ENCODE peak calls at places on chromosome 20, in seven cellular contexts. One of them, this sample, is unnamed.
A peak's percentile ranks its signal among the peaks of the same experiment; 100 is the strongest.

GRCh38 chr20:10521836-10522235 is 86.7 kb downstream of the SLX4IP start:
- DNase-seq in transverse colon: no peak
- DNase-seq in DND-41: no peak
- DNase-seq in CD8-positive, alpha-beta T cell: no peak
- DNase-seq in tibial nerve: no peak
- DNase-seq in breast epithelium: no peak
- DNase-seq in A673: no peak
- DNase-seq in this sample: no peak

GRCh38 chr20:49297605-49298530 is 20.0 kb upstream of the ZNFX1 start:
- DNase-seq in A673: no peak
- DNase-seq in transverse colon: peak; percentile 11
- DNase-seq in DND-41: no peak
- DNase-seq in CD8-positive, alpha-beta T cell: peak; percentile 5
- DNase-seq in tibial nerve: no peak
- DNase-seq in breast epithelium: no peak
- DNase-seq in this sample: no peak

GRCh38 chr20:2206957-2207769 is 88.6 kb upstream of the TGM3 start:
- DNase-seq in A673: peak; percentile 77
- DNase-seq in CD8-positive, alpha-beta T cell: peak; percentile 25
- DNase-seq in breast epithelium: peak; percentile 61
- DNase-seq in tibial nerve: peak; percentile 41
- DNase-seq in transverse colon: peak; percentile 81
- DNase-seq in DND-41: no peak
- DNase-seq in this sample: peak; percentile 63

GRCh38 chr20:19757973-19758887 is at the start of gene RIN2:
- DNase-seq in transverse colon: peak; percentile 92
- DNase-seq in CD8-positive, alpha-beta T cell: no peak
- DNase-seq in DND-41: no peak
- DNase-seq in breast epithelium: peak; percentile 89
- DNase-seq in A673: peak; percentile 97
- DNase-seq in tibial nerve: peak; percentile 71
- DNase-seq in this sample: peak; percentile 96

GRCh38 chr20:57476641-57477461 is 48.1 kb downstream of the CTCFL start:
- DNase-seq in tibial nerve: no peak
- DNase-seq in CD8-positive, alpha-beta T cell: no peak
- DNase-seq in DND-41: no peak
- DNase-seq in breast epithelium: no peak
- DNase-seq in transverse colon: no peak
- DNase-seq in A673: no peak
- DNase-seq in this sample: no peak

GRCh38 chr20:23614163-23614562 is 8.4 kb upstream of the CST9 start:
- DNase-seq in breast epithelium: no peak
- DNase-seq in DND-41: no peak
- DNase-seq in tibial nerve: no peak
- DNase-seq in CD8-positive, alpha-beta T cell: no peak
- DNase-seq in transverse colon: no peak
- DNase-seq in A673: no peak
- DNase-seq in this sample: no peak

GRCh38 chr20:19588731-19589130 is 169.3 kb upstream of the RIN2 start:
- DNase-seq in A673: peak; percentile 59
- DNase-seq in tibial nerve: no peak
- DNase-seq in breast epithelium: peak; percentile 46
- DNase-seq in DND-41: no peak
- DNase-seq in transverse colon: no peak
- DNase-seq in CD8-positive, alpha-beta T cell: no peak
- DNase-seq in this sample: peak; percentile 32

GRCh38 chr20:24060851-24061590 is 72.4 kb upstream of the GGTLC1 start:
- DNase-seq in A673: no peak
- DNase-seq in tibial nerve: no peak
- DNase-seq in breast epithelium: no peak
- DNase-seq in CD8-positive, alpha-beta T cell: no peak
- DNase-seq in DND-41: no peak
- DNase-seq in transverse colon: no peak
- DNase-seq in this sample: no peak

GRCh38 chr20:25540273-25540672 is 45.1 kb downstream of the NINL start:
- DNase-seq in breast epithelium: no peak
- DNase-seq in DND-41: no peak
- DNase-seq in CD8-positive, alpha-beta T cell: no peak
- DNase-seq in transverse colon: no peak
- DNase-seq in tibial nerve: no peak
- DNase-seq in A673: peak; percentile 70
- DNase-seq in this sample: peak; percentile 39

GRCh38 chr20:14219801-14220461 is 117.5 kb downstream of the FLRT3 start:
- DNase-seq in CD8-positive, alpha-beta T cell: no peak
- DNase-seq in DND-41: no peak
- DNase-seq in tibial nerve: no peak
- DNase-seq in breast epithelium: no peak
- DNase-seq in transverse colon: peak; percentile 85
- DNase-seq in A673: no peak
- DNase-seq in this sample: peak; percentile 81

GRCh38 chr20:61328906-61329558 is 77.0 kb downstream of the CDH4 start:
- DNase-seq in tibial nerve: no peak
- DNase-seq in breast epithelium: no peak
- DNase-seq in DND-41: no peak
- DNase-seq in CD8-positive, alpha-beta T cell: no peak
- DNase-seq in transverse colon: no peak
- DNase-seq in A673: no peak
- DNase-seq in this sample: no peak

GRCh38 chr20:32823078-32823477 is 3.3 kb downstream of the MAPRE1 start:
- DNase-seq in breast epithelium: no peak
- DNase-seq in transverse colon: no peak
- DNase-seq in CD8-positive, alpha-beta T cell: peak; percentile 4
- DNase-seq in tibial nerve: no peak
- DNase-seq in DND-41: no peak
- DNase-seq in A673: peak; percentile 16
- DNase-seq in this sample: peak; percentile 50
- H3K4me1 ChIP-seq in breast epithelium: no peaks in the 10 kb centered on the region
- H3K4me1 ChIP-seq in transverse colon: peaks cover 22% of the 10 kb centered on the region
- H3K4me1 ChIP-seq in CD8-positive, alpha-beta T cell: peaks cover 44% of the 10 kb centered on the region
- H3K4me1 ChIP-seq in tibial nerve: peaks cover 22% of the 10 kb centered on the region
- H3K4me1 ChIP-seq in DND-41: peaks cover 48% of the 10 kb centered on the region
- H3K4me1 ChIP-seq in A673: peaks cover 28% of the 10 kb centered on the region
- H3K4me1 ChIP-seq in this sample: peaks cover 37% of the 10 kb centered on the region

GRCh38 chr20:53840462-53841000 is 229.9 kb downstream of the BCAS1 start:
- DNase-seq in transverse colon: no peak
- DNase-seq in CD8-positive, alpha-beta T cell: no peak
- DNase-seq in tibial nerve: no peak
- DNase-seq in DND-41: no peak
- DNase-seq in breast epithelium: no peak
- DNase-seq in A673: no peak
- DNase-seq in this sample: no peak

GRCh38 chr20:53837126-53837826 is 233.1 kb downstream of the BCAS1 start:
- DNase-seq in breast epithelium: no peak
- DNase-seq in DND-41: no peak
- DNase-seq in transverse colon: peak; percentile 83
- DNase-seq in tibial nerve: no peak
- DNase-seq in CD8-positive, alpha-beta T cell: no peak
- DNase-seq in A673: no peak
- DNase-seq in this sample: no peak

GRCh38 chr20:53841741-53842140 is 228.7 kb downstream of the BCAS1 start:
- DNase-seq in CD8-positive, alpha-beta T cell: no peak
- DNase-seq in tibial nerve: no peak
- DNase-seq in A673: no peak
- DNase-seq in breast epithelium: no peak
- DNase-seq in DND-41: no peak
- DNase-seq in transverse colon: no peak
- DNase-seq in this sample: no peak

GRCh38 chr20:53839423-53840176 is 230.8 kb downstream of the BCAS1 start:
- DNase-seq in transverse colon: peak; percentile 81
- DNase-seq in breast epithelium: peak; percentile 39
- DNase-seq in CD8-positive, alpha-beta T cell: peak; percentile 57
- DNase-seq in DND-41: peak; percentile 75
- DNase-seq in A673: no peak
- DNase-seq in tibial nerve: no peak
- DNase-seq in this sample: peak; percentile 43

GRCh38 chr20:53838311-53838873 is 232.0 kb downstream of the BCAS1 start:
- DNase-seq in breast epithelium: no peak
- DNase-seq in DND-41: no peak
- DNase-seq in tibial nerve: no peak
- DNase-seq in CD8-positive, alpha-beta T cell: no peak
- DNase-seq in transverse colon: peak; percentile 90
- DNase-seq in A673: no peak
- DNase-seq in this sample: no peak
- H3K4me1 ChIP-seq in breast epithelium: no peaks in the 10 kb centered on the region
- H3K4me1 ChIP-seq in DND-41: peaks cover 53% of the 10 kb centered on the region
- H3K4me1 ChIP-seq in tibial nerve: peaks cover 11% of the 10 kb centered on the region
- H3K4me1 ChIP-seq in CD8-positive, alpha-beta T cell: peaks cover 75% of the 10 kb centered on the region
- H3K4me1 ChIP-seq in transverse colon: peaks cover 17% of the 10 kb centered on the region
- H3K4me1 ChIP-seq in A673: no peaks in the 10 kb centered on the region
- H3K4me1 ChIP-seq in this sample: peaks cover 23% of the 10 kb centered on the region

GRCh38 chr20:58664883-58665282 is 13.8 kb downstream of the STX16 start:
- DNase-seq in breast epithelium: no peak
- DNase-seq in tibial nerve: no peak
- DNase-seq in CD8-positive, alpha-beta T cell: no peak
- DNase-seq in transverse colon: no peak
- DNase-seq in A673: no peak
- DNase-seq in DND-41: no peak
- DNase-seq in this sample: no peak

GRCh38 chr20:58660855-58661254 is 9.8 kb downstream of the STX16 start:
- DNase-seq in transverse colon: no peak
- DNase-seq in A673: no peak
- DNase-seq in tibial nerve: no peak
- DNase-seq in breast epithelium: no peak
- DNase-seq in DND-41: no peak
- DNase-seq in CD8-positive, alpha-beta T cell: no peak
- DNase-seq in this sample: no peak

GRCh38 chr20:58659841-58660240 is 8.8 kb downstream of the STX16 start:
- DNase-seq in transverse colon: no peak
- DNase-seq in A673: no peak
- DNase-seq in breast epithelium: no peak
- DNase-seq in CD8-positive, alpha-beta T cell: no peak
- DNase-seq in DND-41: peak; percentile 12
- DNase-seq in tibial nerve: no peak
- DNase-seq in this sample: peak; percentile 46

GRCh38 chr20:58662142-58662473 is 11.0 kb downstream of the STX16 start:
- DNase-seq in transverse colon: no peak
- DNase-seq in CD8-positive, alpha-beta T cell: no peak
- DNase-seq in tibial nerve: no peak
- DNase-seq in breast epithelium: no peak
- DNase-seq in DND-41: no peak
- DNase-seq in A673: no peak
- DNase-seq in this sample: no peak

GRCh38 chr20:58661298-58662141 is 10.4 kb downstream of the STX16 start:
- DNase-seq in transverse colon: no peak
- DNase-seq in breast epithelium: no peak
- DNase-seq in DND-41: peak; percentile 17
- DNase-seq in A673: no peak
- DNase-seq in tibial nerve: no peak
- DNase-seq in CD8-positive, alpha-beta T cell: no peak
- DNase-seq in this sample: no peak
- H3K4me1 ChIP-seq in transverse colon: peaks cover 4% of the 10 kb centered on the region
- H3K4me1 ChIP-seq in breast epithelium: no peaks in the 10 kb centered on the region
- H3K4me1 ChIP-seq in DND-41: peaks cover 36% of the 10 kb centered on the region
- H3K4me1 ChIP-seq in A673: peaks cover 9% of the 10 kb centered on the region
- H3K4me1 ChIP-seq in tibial nerve: peaks cover 12% of the 10 kb centered on the region
- H3K4me1 ChIP-seq in CD8-positive, alpha-beta T cell: peaks cover 64% of the 10 kb centered on the region
- H3K4me1 ChIP-seq in this sample: peaks cover 29% of the 10 kb centered on the region

DNA sequence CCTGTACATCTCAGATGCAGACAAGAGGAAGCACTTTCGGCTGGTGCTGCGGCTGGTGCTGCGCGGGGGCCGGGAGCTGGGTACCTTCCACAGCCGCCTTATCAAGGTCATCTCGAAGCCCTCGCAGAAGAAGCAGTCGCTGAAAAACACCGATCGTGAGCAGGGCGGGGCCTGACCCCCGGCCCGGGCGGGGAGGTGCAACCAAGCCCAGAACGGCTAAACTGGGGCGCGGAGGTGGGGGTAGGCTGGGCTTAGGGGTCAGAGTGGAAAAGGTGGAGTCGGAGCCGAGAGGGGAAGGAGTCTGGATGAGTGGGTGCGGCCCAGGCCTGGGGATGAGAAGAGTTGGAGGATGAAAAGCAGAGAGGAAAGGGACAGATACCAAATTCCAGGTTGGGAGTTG is 4.1 kb upstream of the MATN4 start:
- DNase-seq in A673: no peak
- DNase-seq in breast epithelium: no peak
- DNase-seq in tibial nerve: no peak
- DNase-seq in CD8-positive, alpha-beta T cell: no peak
- DNase-seq in DND-41: no peak
- DNase-seq in transverse colon: no peak
- DNase-seq in this sample: no peak
- H3K4me1 ChIP-seq in A673: no peaks in the 10 kb centered on the region
- H3K4me1 ChIP-seq in breast epithelium: peaks cover 5% of the 10 kb centered on the region
- H3K4me1 ChIP-seq in tibial nerve: no peaks in the 10 kb centered on the region
- H3K4me1 ChIP-seq in CD8-positive, alpha-beta T cell: no peaks in the 10 kb centered on the region
- H3K4me1 ChIP-seq in DND-41: no peaks in the 10 kb centered on the region
- H3K4me1 ChIP-seq in transverse colon: peaks cover 7% of the 10 kb centered on the region
- H3K4me1 ChIP-seq in this sample: no peaks in the 10 kb centered on the region

DNA sequence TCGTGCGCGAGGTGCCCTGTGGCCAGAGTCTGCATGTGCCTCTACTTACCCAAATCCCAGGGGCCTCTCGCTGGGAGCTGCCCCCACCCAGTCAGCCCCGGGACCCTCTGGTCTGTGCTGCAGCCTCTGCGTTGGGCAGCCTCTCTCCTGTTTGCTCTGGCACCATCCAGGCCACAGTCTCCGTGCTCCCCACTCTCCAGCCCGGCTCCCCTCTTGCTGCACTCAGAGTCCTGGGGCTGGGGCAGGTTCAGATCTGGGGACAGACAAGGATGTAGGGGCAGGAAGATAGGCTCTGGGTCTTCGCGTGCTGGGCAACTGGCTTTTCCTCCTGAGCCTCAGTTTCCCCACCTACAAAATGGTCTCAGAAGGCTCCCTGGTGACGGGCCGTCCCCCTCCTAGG is 70.8 kb upstream of the GATA5 start:
- DNase-seq in DND-41: no peak
- DNase-seq in breast epithelium: no peak
- DNase-seq in transverse colon: no peak
- DNase-seq in A673: no peak
- DNase-seq in CD8-positive, alpha-beta T cell: no peak
- DNase-seq in tibial nerve: no peak
- DNase-seq in this sample: no peak
- H3K4me1 ChIP-seq in DND-41: no peaks in the 10 kb centered on the region
- H3K4me1 ChIP-seq in breast epithelium: peaks cover 16% of the 10 kb centered on the region
- H3K4me1 ChIP-seq in transverse colon: peaks cover 15% of the 10 kb centered on the region
- H3K4me1 ChIP-seq in A673: peaks cover 6% of the 10 kb centered on the region
- H3K4me1 ChIP-seq in CD8-positive, alpha-beta T cell: peaks cover 4% of the 10 kb centered on the region
- H3K4me1 ChIP-seq in tibial nerve: peaks cover 18% of the 10 kb centered on the region
- H3K4me1 ChIP-seq in this sample: no peaks in the 10 kb centered on the region

GRCh38 chr20:60261323-60261722 is 303.1 kb downstream of the CDH26 start:
- DNase-seq in breast epithelium: no peak
- DNase-seq in A673: no peak
- DNase-seq in transverse colon: no peak
- DNase-seq in CD8-positive, alpha-beta T cell: no peak
- DNase-seq in tibial nerve: no peak
- DNase-seq in DND-41: peak; percentile 72
- DNase-seq in this sample: no peak
- H3K4me1 ChIP-seq in breast epithelium: no peaks in the 10 kb centered on the region
- H3K4me1 ChIP-seq in A673: no peaks in the 10 kb centered on the region
- H3K4me1 ChIP-seq in transverse colon: no peaks in the 10 kb centered on the region
- H3K4me1 ChIP-seq in CD8-positive, alpha-beta T cell: peaks cover 16% of the 10 kb centered on the region
- H3K4me1 ChIP-seq in tibial nerve: no peaks in the 10 kb centered on the region
- H3K4me1 ChIP-seq in DND-41: peaks cover 100% of the 10 kb centered on the region
- H3K4me1 ChIP-seq in this sample: no peaks in the 10 kb centered on the region

DNA sequence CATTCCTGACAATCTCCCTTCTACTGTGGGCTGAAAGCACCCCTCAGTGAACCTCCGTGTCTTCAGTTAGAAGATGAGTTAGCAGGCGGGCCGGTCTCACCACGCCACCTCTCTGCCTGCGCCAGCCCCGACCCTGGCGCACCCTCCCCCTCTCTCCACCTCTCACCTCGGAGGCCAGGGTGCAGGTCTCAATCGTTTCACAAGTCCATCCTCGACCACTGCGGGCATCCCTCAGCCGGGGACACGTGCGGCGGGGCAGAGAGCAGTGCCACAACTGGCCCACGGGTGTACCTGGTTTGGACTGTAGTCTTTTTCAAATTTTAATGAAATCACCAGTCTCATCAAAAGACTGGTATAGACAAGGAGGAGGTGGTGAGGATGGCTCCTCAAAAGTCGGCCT is 34.4 kb downstream of the NFATC2 start:
- DNase-seq in breast epithelium: no peak
- DNase-seq in A673: no peak
- DNase-seq in CD8-positive, alpha-beta T cell: no peak
- DNase-seq in tibial nerve: no peak
- DNase-seq in transverse colon: no peak
- DNase-seq in DND-41: no peak
- DNase-seq in this sample: no peak
- H3K4me1 ChIP-seq in breast epithelium: no peaks in the 10 kb centered on the region
- H3K4me1 ChIP-seq in A673: no peaks in the 10 kb centered on the region
- H3K4me1 ChIP-seq in CD8-positive, alpha-beta T cell: peaks cover 31% of the 10 kb centered on the region
- H3K4me1 ChIP-seq in tibial nerve: no peaks in the 10 kb centered on the region
- H3K4me1 ChIP-seq in transverse colon: no peaks in the 10 kb centered on the region
- H3K4me1 ChIP-seq in DND-41: no peaks in the 10 kb centered on the region
- H3K4me1 ChIP-seq in this sample: no peaks in the 10 kb centered on the region

This sample was measured in PC-3.